ENCODE peak calls at places on chromosomes 6 and 20, in six cellular contexts. M is brain microvascular endothelial cell; V is GM12864; K is OCI-LY7; I is effector CD8-positive, alpha-beta T cell; P is progenitor cell of endocrine pancreas. C is an unnamed sample.

GRCh38 chr20:13022401-13023170 is 13.8 kb downstream of the SPTLC3 start:
- DNase-seq in M (peak), V (no peak), K (no peak), I (no peak), P (no peak), C (no peak)

GRCh38 chr6:137571854-137572253 is 77.7 kb upstream of the OLIG3 start:
- DNase-seq in M (peak), V (peak), K (peak), I (peak), P (no peak), C (no peak)

GRCh38 chr6:29763491-29764289 is 40.5 kb downstream of the HLA-F start:
- DNase-seq in M (peak), V (no peak), K (no peak), I (no peak), P (no peak), C (no peak)

GRCh38 chr20:62952373-62953166 is at the start of gene SLC17A9:
- DNase-seq in M (peak), V (peak), K (no peak), I (peak), P (no peak), C (peak)

GRCh38 chr6:92109256-92109655 is 1310.1 kb downstream of the EPHA7 start:
- DNase-seq in M (no peak), V (no peak), K (no peak), I (no peak), P (no peak), C (no peak)

GRCh38 chr20:33232486-33233072 is 3.2 kb upstream of the BPIFA1 start:
- DNase-seq in M (no peak), V (no peak), K (no peak), I (no peak), P (no peak), C (no peak)

GRCh38 chr20:54456972-54457371 is 18.4 kb upstream of the DOK5 start:
- DNase-seq in M (no peak), V (no peak), K (no peak), I (no peak), P (no peak), C (no peak)

GRCh38 chr20:59005523-59006166 is 1.4 kb downstream of the CTSZ start:
- DNase-seq in M (no peak), V (no peak), K (peak), I (no peak), P (no peak), C (no peak)

GRCh38 chr6:148779142-148779562 is 32.3 kb downstream of the UST start:
- DNase-seq in M (no peak), V (no peak), K (no peak), I (no peak), P (no peak), C (no peak)